ENCODE peak calls at places on chromosome 19, in four cellular contexts. N, M, O and E are unnamed samples. For H3K27me3, the result is how much of the 10 kb centered on the place peaks cover.

GRCh38 chr19:954672-955494 is 29.0 kb downstream of the ARID3A start:
- DNase-seq in N (peak), M (no peak), O (no peak), E (no peak)

GRCh38 chr19:43416951-43417623 is 2.4 kb downstream of the TEX101 start:
- DNase-seq in N (no peak), M (no peak), O (no peak), E (no peak)

GRCh38 chr19:39339636-39340035 is 2.6 kb upstream of the SAMD4B start:
- DNase-seq in N (no peak), M (no peak), O (peak), E (no peak)

GRCh38 chr19:1313695-1314613 is 28.3 kb downstream of the EFNA2 start:
- DNase-seq in N (no peak), M (no peak), O (no peak), E (no peak)

GRCh38 chr19:1864480-1865171 is 1.2 kb upstream of the KLF16 start:
- DNase-seq in N (no peak), M (peak), O (peak), E (no peak)

GRCh38 chr19:54173951-54174817 is 1.2 kb upstream of the TMC4 start:
- DNase-seq in N (no peak), M (no peak), O (no peak), E (no peak)

GRCh38 chr19:19386373-19386869 is 19.1 kb upstream of the GATAD2A start:
- DNase-seq in N (no peak), M (peak), O (no peak), E (no peak)

GRCh38 chr19:16801599-16801998 is 27.6 kb upstream of the SIN3B start:
- DNase-seq in N (no peak), M (no peak), O (no peak), E (no peak)

GRCh38 chr19:2481466-2481865 is 5.5 kb downstream of the GADD45B start:
- DNase-seq in N (no peak), M (no peak), O (no peak), E (no peak)

GRCh38 chr19:42850981-42851717 is 28.4 kb downstream of the PSG1 start:
- DNase-seq in N (no peak), M (no peak), O (peak), E (no peak)

GRCh38 chr19:34330116-34330515 is 34.9 kb upstream of the GPI start:
- DNase-seq in N (no peak), M (no peak), O (no peak), E (no peak)

GRCh38 chr19:28264556-28264955 is 948.4 kb downstream of the UQCRFS1 start:
- DNase-seq in N (no peak), M (no peak), O (no peak), E (no peak)

GRCh38 chr19:34269968-34270621 is 15.7 kb downstream of the GARRE1 start:
- DNase-seq in N (peak), M (no peak), O (peak), E (no peak)

GRCh38 chr19:3873151-3873550 is 4.3 kb upstream of the ZFR2 start:
- DNase-seq in N (no peak), M (no peak), O (no peak), E (no peak)

GRCh38 chr19:33054623-33055022 is 10.1 kb downstream of the RHPN2 start:
- DNase-seq in N (no peak), M (no peak), O (no peak), E (no peak)

GRCh38 chr19:7699422-7700127 is 2.4 kb downstream of the FCER2 start:
- DNase-seq in N (peak), M (no peak), O (no peak), E (no peak)

GRCh38 chr19:2803486-2804155 is 16.0 kb upstream of the ZNF554 start:
- DNase-seq in N (no peak), M (no peak), O (no peak), E (no peak)

GRCh38 chr19:2424686-2425621 is 2.4 kb downstream of the TIMM13 start:
- DNase-seq in N (no peak), M (peak), O (no peak), E (no peak)

GRCh38 chr19:32800191-32800590 is 69.4 kb downstream of the SLC7A9 start:
- DNase-seq in N (no peak), M (no peak), O (no peak), E (no peak)

GRCh38 chr19:44643605-44644390 is at the start of gene PVR:
- DNase-seq in N (no peak), M (peak), O (peak), E (no peak)

GRCh38 chr19:7582446-7582845 is 13.2 kb upstream of the CAMSAP3 start:
- DNase-seq in N (no peak), M (no peak), O (no peak), E (no peak)

GRCh38 chr19:347946-348861 is 3.6 kb upstream of the MIER2 start:
- DNase-seq in N (no peak), M (no peak), O (peak), E (no peak)

GRCh38 chr19:4157164-4157563 is 3.7 kb downstream of the CREB3L3 start:
- DNase-seq in N (no peak), M (no peak), O (no peak), E (no peak)

GRCh38 chr19:4215807-4216206 is 13.5 kb upstream of the EBI3 start:
- DNase-seq in N (no peak), M (no peak), O (no peak), E (no peak)

GRCh38 chr19:28039677-28040381 is 1173.1 kb downstream of the UQCRFS1 start:
- DNase-seq in N (no peak), M (no peak), O (no peak), E (no peak)

GRCh38 chr19:3065675-3066357 is 3.5 kb upstream of the TLE5 start:
- DNase-seq in N (peak), M (no peak), O (peak), E (no peak)

GRCh38 chr19:2084993-2085720 is 11.0 kb downstream of the MOB3A start:
- DNase-seq in N (peak), M (no peak), O (no peak), E (no peak)

GRCh38 chr19:416416-416815 is 7.5 kb upstream of the C2CD4C start:
- DNase-seq in N (no peak), M (no peak), O (no peak), E (no peak)

GRCh38 chr19:447816-448546 is 12.9 kb downstream of the SHC2 start:
- DNase-seq in N (no peak), M (no peak), O (no peak), E (no peak)

GRCh38 chr19:31938675-31939074 is 406.7 kb upstream of the ZNF507 start:
- DNase-seq in N (no peak), M (no peak), O (no peak), E (no peak)

GRCh38 chr19:18894254-18895037 is 1.5 kb downstream of the CERS1 start:
- DNase-seq in N (no peak), M (peak), O (no peak), E (no peak)

GRCh38 chr19:4119763-4120162 is 4.2 kb downstream of the MAP2K2 start:
- DNase-seq in N (no peak), M (no peak), O (no peak), E (no peak)

GRCh38 chr19:41784337-41785239 is 11.8 kb upstream of the CEACAM3 start:
- DNase-seq in N (no peak), M (no peak), O (no peak), E (no peak)
- H3K27me3 ChIP-seq in N (under half), M (under half), O (under half), E (under half)

GRCh38 chr19:15563325-15563794 is 51.7 kb upstream of the CYP4F8 start:
- DNase-seq in N (no peak), M (no peak), O (peak), E (no peak)
- TF ChIP-seq SUZ12 in N (no peak), M (no peak), O (no peak), E (no peak)

GRCh38 chr19:38015771-38016170 is 108.8 kb downstream of the SIPA1L3 start:
- DNase-seq in N (no peak), M (no peak), O (no peak), E (no peak)
- TF ChIP-seq YY1 in N (no peak), M (no peak), O (no peak), E (no peak)

DNA sequence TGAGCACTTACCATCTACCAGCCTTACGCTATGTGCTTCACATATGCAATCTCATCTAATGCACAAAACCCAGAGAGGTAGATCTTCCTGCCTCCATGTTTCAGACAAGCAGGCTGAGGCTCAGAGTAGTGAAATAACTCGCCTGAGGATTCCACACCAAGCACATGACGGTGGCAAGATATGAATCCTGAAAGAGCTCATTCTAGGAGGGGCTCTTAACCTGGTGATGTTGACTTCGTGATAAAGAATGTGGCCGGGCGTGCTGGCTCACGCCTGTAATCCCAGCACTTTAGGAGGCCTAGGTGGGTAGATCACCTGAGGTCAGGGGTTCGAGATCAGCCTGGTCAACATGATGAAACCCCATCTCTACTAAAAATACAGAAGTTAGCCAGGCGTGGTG is 5.0 kb downstream of the NOVA2 start:
- DNase-seq in N (no peak), M (no peak), O (no peak), E (no peak)
- H3K27me3 ChIP-seq in N (under half), M (under half), O (under half), E (under half)

GRCh38 chr19:51124729-51125128 is at the start of gene SIGLEC9:
- DNase-seq in N (no peak), M (no peak), O (no peak), E (no peak)
- TF ChIP-seq SUZ12 in N (no peak), M (no peak), O (no peak), E (no peak)